ENCODE peak calls at places on chromosomes 5 and 9, in eight cellular contexts. One of them, this sample, is unnamed.

GRCh38 chr9:134515026-134515821 is 126.4 kb upstream of the COL5A1 start:
- DNase-seq in activated effector memory CD4-positive, alpha-beta T cell treated with Interleukin-2 at 50 U/mL for 16 hours: no peak
- DNase-seq in psoas muscle: no peak
- DNase-seq in GM13977: no peak
- DNase-seq in K562: no peak
- DNase-seq in NCI-H524: no peak
- DNase-seq in mesenteric fat pad: peak; percentile 57
- DNase-seq in AG10803: peak; percentile 53
- DNase-seq in this sample: peak; percentile 73

GRCh38 chr9:36191290-36191645 is 547 bp downstream of the CLTA start:
- DNase-seq in psoas muscle: no peak
- DNase-seq in activated effector memory CD4-positive, alpha-beta T cell treated with Interleukin-2 at 50 U/mL for 16 hours: peak; percentile 42
- DNase-seq in K562: no peak
- DNase-seq in GM13977: no peak
- DNase-seq in NCI-H524: no peak
- DNase-seq in AG10803: peak; percentile 40
- DNase-seq in mesenteric fat pad: no peak
- DNase-seq in this sample: peak; percentile 73

GRCh38 chr9:18611946-18612345 is 138.0 kb downstream of the ADAMTSL1 start:
- DNase-seq in psoas muscle: no peak
- DNase-seq in K562: no peak
- DNase-seq in NCI-H524: no peak
- DNase-seq in GM13977: no peak
- DNase-seq in AG10803: no peak
- DNase-seq in activated effector memory CD4-positive, alpha-beta T cell treated with Interleukin-2 at 50 U/mL for 16 hours: no peak
- DNase-seq in mesenteric fat pad: no peak
- DNase-seq in this sample: no peak

GRCh38 chr9:89532478-89532877 is 34.6 kb upstream of the SEMA4D start:
- DNase-seq in AG10803: no peak
- DNase-seq in GM13977: no peak
- DNase-seq in psoas muscle: no peak
- DNase-seq in NCI-H524: no peak
- DNase-seq in mesenteric fat pad: peak; percentile 28
- DNase-seq in activated effector memory CD4-positive, alpha-beta T cell treated with Interleukin-2 at 50 U/mL for 16 hours: no peak
- DNase-seq in K562: no peak
- DNase-seq in this sample: no peak

GRCh38 chr5:151012857-151013256 is 7.5 kb upstream of the GPX3 start:
- DNase-seq in activated effector memory CD4-positive, alpha-beta T cell treated with Interleukin-2 at 50 U/mL for 16 hours: no peak
- DNase-seq in GM13977: no peak
- DNase-seq in psoas muscle: no peak
- DNase-seq in K562: no peak
- DNase-seq in AG10803: no peak
- DNase-seq in mesenteric fat pad: no peak
- DNase-seq in NCI-H524: no peak
- DNase-seq in this sample: no peak

GRCh38 chr5:79955496-79956172 is 35.4 kb downstream of the MTX3 start:
- DNase-seq in GM13977: no peak
- DNase-seq in AG10803: no peak
- DNase-seq in activated effector memory CD4-positive, alpha-beta T cell treated with Interleukin-2 at 50 U/mL for 16 hours: no peak
- DNase-seq in psoas muscle: no peak
- DNase-seq in K562: no peak
- DNase-seq in mesenteric fat pad: no peak
- DNase-seq in NCI-H524: peak; percentile 98
- DNase-seq in this sample: no peak

GRCh38 chr9:650362-650761 is 191.1 kb upstream of the DMRT1 start:
- DNase-seq in NCI-H524: no peak
- DNase-seq in GM13977: no peak
- DNase-seq in K562: no peak
- DNase-seq in mesenteric fat pad: no peak
- DNase-seq in psoas muscle: no peak
- DNase-seq in activated effector memory CD4-positive, alpha-beta T cell treated with Interleukin-2 at 50 U/mL for 16 hours: no peak
- DNase-seq in AG10803: no peak
- DNase-seq in this sample: peak; percentile 31

GRCh38 chr9:37529111-37529510 is 43.4 kb downstream of the POLR1E start:
- DNase-seq in mesenteric fat pad: no peak
- DNase-seq in NCI-H524: no peak
- DNase-seq in activated effector memory CD4-positive, alpha-beta T cell treated with Interleukin-2 at 50 U/mL for 16 hours: peak; percentile 70
- DNase-seq in psoas muscle: no peak
- DNase-seq in K562: no peak
- DNase-seq in AG10803: no peak
- DNase-seq in GM13977: peak; percentile 76
- DNase-seq in this sample: no peak

GRCh38 chr9:90659626-90660364 is 17.2 kb upstream of the DIRAS2 start:
- DNase-seq in GM13977: no peak
- DNase-seq in psoas muscle: no peak
- DNase-seq in NCI-H524: no peak
- DNase-seq in mesenteric fat pad: no peak
- DNase-seq in AG10803: peak; percentile 31
- DNase-seq in K562: no peak
- DNase-seq in activated effector memory CD4-positive, alpha-beta T cell treated with Interleukin-2 at 50 U/mL for 16 hours: no peak
- DNase-seq in this sample: peak; percentile 36

GRCh38 chr5:128252196-128252595 is 168.6 kb downstream of the SLC12A2 start:
- DNase-seq in NCI-H524: no peak
- DNase-seq in activated effector memory CD4-positive, alpha-beta T cell treated with Interleukin-2 at 50 U/mL for 16 hours: no peak
- DNase-seq in psoas muscle: no peak
- DNase-seq in mesenteric fat pad: no peak
- DNase-seq in AG10803: no peak
- DNase-seq in K562: no peak
- DNase-seq in GM13977: no peak
- DNase-seq in this sample: peak; percentile 32

This sample was measured in GM23248.